ENCODE peak calls at places on chromosome X, in six cellular contexts. U is GM23248, G is hepatocyte, C is MM.1S, N is GM23338, W is keratinocyte. E is an unnamed sample. For H4K20me1, the result is how much of the 10 kb centered on the place peaks cover.

GRCh38 chrX:7941390-7942042 is 14.3 kb upstream of the PNPLA4 start:
- DNase-seq in U (peak), G (peak), C (no peak), N (peak), W (no peak), E (peak)

GRCh38 chrX:134186362-134187121 is 50.4 kb upstream of the CCDC160 start:
- DNase-seq in U (no peak), G (no peak), C (peak), N (no peak), W (no peak), E (no peak)

GRCh38 chrX:102712967-102713677 is 874 bp downstream of the GPRASP2 start:
- DNase-seq in U (peak), G (peak), C (no peak), N (peak), W (no peak), E (peak)

GRCh38 chrX:74291964-74292891 is 11.8 kb upstream of the ZCCHC13 start:
- DNase-seq in U (peak), G (peak), C (peak), N (peak), W (peak), E (peak)

GRCh38 chrX:78527263-78527662 is 131.9 kb downstream of the RTL3 start:
- DNase-seq in U (peak), G (no peak), C (no peak), N (no peak), W (peak), E (peak)

GRCh38 chrX:101550825-101551767 is 749 bp downstream of the ARMCX1 start:
- DNase-seq in U (peak), G (peak), C (no peak), N (peak), W (no peak), E (peak)

GRCh38 chrX:20060961-20061868 is 55.5 kb downstream of the MAP7D2 start:
- DNase-seq in U (no peak), G (no peak), C (peak), N (no peak), W (no peak), E (no peak)

GRCh38 chrX:98071331-98071730 is 1187.6 kb downstream of the RPA4 start:
- DNase-seq in U (no peak), G (no peak), C (no peak), N (peak), W (no peak), E (no peak)

GRCh38 chrX:152137771-152138387 is 498 bp downstream of the MAGEA10 start:
- DNase-seq in U (no peak), G (no peak), C (no peak), N (no peak), W (no peak), E (no peak)

GRCh38 chrX:19332983-19333382 is 10.7 kb upstream of the PDHA1 start:
- DNase-seq in U (peak), G (peak), C (no peak), N (peak), W (no peak), E (peak)

GRCh38 chrX:40076750-40077149 is 21.0 kb downstream of the BCOR start:
- DNase-seq in U (no peak), G (no peak), C (no peak), N (no peak), W (no peak), E (no peak)
- H4K20me1 ChIP-seq in U (under half), G (under half), C (under half), N (under half), W (under half), E (under half)

DNA sequence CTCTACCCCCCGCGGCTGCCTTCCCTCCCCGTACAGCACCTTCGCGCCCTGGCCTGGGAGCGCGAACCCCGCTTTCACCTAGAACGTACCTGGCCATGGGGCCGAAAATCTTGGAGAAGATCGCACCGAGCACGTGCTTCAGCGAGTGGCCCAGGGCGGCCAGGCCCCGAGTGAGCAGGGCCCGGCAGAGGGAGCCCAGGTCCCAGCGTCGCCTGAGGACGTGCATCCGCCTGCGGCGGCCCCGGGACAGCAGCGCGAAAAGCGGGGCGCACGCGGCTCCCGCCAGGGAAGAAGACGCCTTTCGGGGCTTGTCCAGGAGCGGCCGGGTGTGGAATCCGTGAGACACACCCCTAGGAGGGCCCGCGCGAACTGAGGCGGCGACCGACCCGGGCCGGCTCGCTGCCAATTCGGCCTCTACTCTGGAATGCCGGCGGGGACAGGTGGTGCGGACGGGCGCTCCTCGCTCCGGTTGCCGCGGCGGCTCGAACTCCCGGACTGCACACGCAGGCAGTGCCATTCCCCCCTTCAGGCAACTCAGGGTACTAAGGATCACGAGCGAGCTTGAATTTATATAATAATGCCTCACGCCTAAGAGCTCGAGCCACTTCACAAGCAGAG is at the start of gene HS6ST2:
- DNase-seq in U (no peak), G (peak), C (no peak), N (peak), W (no peak), E (no peak)
- TF ChIP-seq EZH2 in U (no peak), G (no peak), C (no peak), N (peak), W (peak), E (no peak)

GRCh38 chrX:130083656-130084382 is 26.5 kb downstream of the ELF4 start:
- DNase-seq in U (no peak), G (no peak), C (no peak), N (no peak), W (no peak), E (no peak)
- H4K20me1 ChIP-seq in U (under half), G (under half), C (under half), N (under half), W (under half), E (under half)

DNA sequence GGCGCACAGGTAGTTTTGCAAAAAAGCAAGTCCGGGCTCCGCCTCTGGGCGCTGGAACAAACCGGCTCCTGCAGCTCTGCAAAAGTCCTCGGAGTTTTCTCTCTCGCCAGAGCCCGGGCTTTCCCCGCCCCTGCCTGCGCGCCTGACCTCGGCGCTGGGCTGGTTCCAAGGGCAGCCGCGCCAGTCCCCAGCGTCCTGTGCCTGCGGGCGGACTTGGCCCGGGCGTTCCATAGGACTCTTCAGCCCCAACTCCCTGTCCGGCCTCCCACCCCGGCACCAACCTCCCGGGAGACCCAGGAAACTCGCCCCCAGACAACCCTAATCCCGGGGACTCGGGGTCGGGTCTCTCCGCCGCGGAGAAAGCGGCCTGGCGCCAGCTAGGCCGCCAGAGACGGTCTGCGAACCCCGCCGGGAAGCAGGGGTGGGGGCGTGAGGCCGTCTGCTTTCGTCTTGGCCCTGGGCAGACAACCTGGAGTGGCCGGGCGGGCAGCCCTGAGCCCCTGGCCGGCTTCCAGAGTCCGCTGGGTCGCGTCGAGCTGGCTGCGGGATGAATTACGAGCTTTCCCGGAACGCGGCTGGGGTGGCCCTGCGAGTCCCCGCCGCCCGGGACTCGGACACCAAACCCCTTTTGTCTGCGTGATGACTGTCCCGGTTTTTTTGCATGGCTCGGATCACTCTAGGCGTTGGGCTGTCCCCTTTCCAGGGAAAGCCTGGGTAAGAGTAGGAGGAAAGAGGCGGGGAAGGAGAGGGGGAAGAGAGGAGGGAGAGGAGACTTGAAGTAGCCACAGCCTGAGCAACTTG is 971 bp downstream of the MXRA5 start:
- DNase-seq in U (peak), G (peak), C (no peak), N (peak), W (no peak), E (peak)
- TF ChIP-seq EZH2 in U (no peak), G (no peak), C (no peak), N (peak), W (no peak), E (no peak)

DNA sequence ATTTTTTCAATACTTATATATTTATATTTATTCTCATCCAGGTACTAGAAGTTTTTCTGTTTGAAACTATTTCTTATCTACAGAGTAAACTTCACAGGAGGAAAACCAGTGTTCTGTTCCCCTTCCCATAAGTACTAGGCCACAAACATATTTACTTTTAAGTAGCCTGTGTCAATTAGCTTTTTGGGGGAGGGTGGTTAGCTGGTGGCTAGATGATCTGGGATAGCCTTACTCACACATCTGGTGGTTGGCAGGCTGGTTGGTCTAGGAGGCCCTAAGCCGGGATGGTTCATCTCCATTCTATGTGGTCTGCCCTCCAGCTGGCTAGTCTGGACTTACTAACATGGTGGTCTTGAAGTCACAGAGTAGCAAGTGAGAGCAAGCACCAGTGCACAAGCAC is 6.2 kb downstream of the JADE3 start:
- DNase-seq in U (peak), G (no peak), C (no peak), N (no peak), W (no peak), E (no peak)
- H4K20me1 ChIP-seq in U (under half), G (under half), C (under half), N (under half), W (under half), E (under half)